ENCODE peak calls at places on chromosomes 13 and 19, in ten cellular contexts. R is HepG2, F is heart right ventricle, V is mesothelial cell of epicardium, N is K562, X is brain microvascular endothelial cell, I is upper lobe of left lung, B is fibroblast of mammary gland, J is dorsolateral prefrontal cortex, Z is transverse colon. P is an unnamed sample.
A peak's percentile ranks its signal among the peaks of the same experiment; 100 is the strongest.

GRCh38 chr19:50377051-50377441 is 789 bp downstream of the NR1H2 start:
- DNase-seq in R (peak; percentile 12), F (no peak), V (no peak), N (peak; percentile 64), X (no peak), I (peak; percentile 86), B (peak; percentile 17), J (no peak), Z (peak; percentile 55), P (no peak)

GRCh38 chr19:45900661-45901431 is 1.6 kb downstream of the MYPOP start:
- DNase-seq in R (no peak), F (no peak), V (no peak), N (no peak), X (no peak), I (no peak), B (no peak), J (no peak), Z (no peak), P (no peak)

GRCh38 chr13:31261241-31261640 is 61.5 kb downstream of the B3GLCT start:
- DNase-seq in R (no peak), F (no peak), V (no peak), N (no peak), X (no peak), I (no peak), B (no peak), J (no peak), Z (no peak), P (no peak)

GRCh38 chr13:28338742-28339141 is 156.2 kb downstream of the FLT1 start:
- DNase-seq in R (no peak), F (no peak), V (no peak), N (no peak), X (no peak), I (no peak), B (no peak), J (no peak), Z (no peak), P (no peak)

GRCh38 chr13:94454906-94455305 is 24.6 kb downstream of the DCT start:
- DNase-seq in R (no peak), F (no peak), V (no peak), N (no peak), X (no peak), I (no peak), B (peak; percentile 42), J (no peak), Z (no peak), P (no peak)

GRCh38 chr19:6476155-6476895 is 5.3 kb downstream of the DENND1C start:
- DNase-seq in R (peak; percentile 88), F (peak; percentile 44), V (peak; percentile 64), N (peak; percentile 79), X (peak; percentile 52), I (peak; percentile 94), B (peak; percentile 40), J (peak; percentile 71), Z (peak; percentile 94), P (no peak)

GRCh38 chr13:22175815-22176214 is 504.9 kb downstream of the FGF9 start:
- DNase-seq in R (no peak), F (no peak), V (no peak), N (peak; percentile 9), X (no peak), I (no peak), B (no peak), J (no peak), Z (no peak), P (no peak)

GRCh38 chr19:41839211-41839610 is 5.3 kb downstream of the LYPD4 start:
- DNase-seq in R (no peak), F (no peak), V (no peak), N (no peak), X (no peak), I (no peak), B (no peak), J (no peak), Z (no peak), P (no peak)

GRCh38 chr19:51627491-51628138 is 2.6 kb downstream of the SIGLEC5 start:
- DNase-seq in R (no peak), F (no peak), V (no peak), N (no peak), X (no peak), I (peak; percentile 45), B (no peak), J (no peak), Z (no peak), P (no peak)

GRCh38 chr13:107144432-107144831 is 576.5 kb upstream of the ARGLU1 start:
- DNase-seq in R (no peak), F (no peak), V (no peak), N (no peak), X (no peak), I (no peak), B (peak; percentile 5), J (no peak), Z (no peak), P (no peak)

GRCh38 chr13:33069365-33069764 is 53.1 kb downstream of the KL start:
- DNase-seq in R (no peak), F (no peak), V (no peak), N (peak; percentile 10), X (no peak), I (no peak), B (peak; percentile 42), J (no peak), Z (no peak), P (no peak)
- TF ChIP-seq CTCF in R (peak; percentile 29), F (peak; percentile 37), V (no peak), N (peak; percentile 35), X (no peak), I (no peak), B (peak; percentile 43), J (peak; percentile 23), Z (no peak), P (no peak)

DNA sequence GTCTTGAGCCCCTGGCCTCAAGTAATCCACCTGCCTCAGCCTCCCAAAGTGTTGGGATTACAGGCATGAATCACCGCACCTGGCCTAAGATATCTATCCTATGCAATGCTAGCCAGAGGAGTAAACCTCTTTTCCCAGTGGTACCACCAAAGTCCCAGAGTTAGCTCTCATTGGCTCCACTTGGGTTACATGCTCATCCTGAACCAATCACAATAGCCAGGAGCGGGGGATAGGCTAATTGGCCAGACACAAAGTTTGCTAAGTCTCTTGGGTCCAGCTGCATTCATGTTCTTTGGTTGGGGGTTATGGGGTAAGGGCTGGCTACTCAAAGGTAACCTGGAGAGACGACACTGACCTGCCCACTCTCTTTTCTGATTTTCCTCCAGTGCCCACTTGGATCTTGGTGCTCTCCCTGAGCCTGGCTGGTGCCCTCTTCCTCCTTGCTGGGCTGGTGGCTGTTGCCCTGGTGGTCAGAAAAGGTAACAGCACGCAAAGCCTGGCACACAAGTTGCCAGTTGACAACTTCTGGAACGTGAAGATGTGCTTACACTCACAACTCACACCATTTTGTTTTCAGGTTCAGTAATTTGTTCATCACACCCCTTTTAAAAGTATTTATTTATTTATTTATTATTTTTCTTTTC is 7.8 kb downstream of the C19orf38 start:
- DNase-seq in R (no peak), F (no peak), V (no peak), N (peak; percentile 10), X (no peak), I (no peak), B (no peak), J (no peak), Z (no peak), P (no peak)
- TF ChIP-seq CTCF in R (peak; percentile 33), F (peak; percentile 9), V (peak; percentile 72), N (peak; percentile 33), X (peak; percentile 73), I (peak; percentile 40), B (peak; percentile 49), J (no peak), Z (peak; percentile 48), P (peak; percentile 24)

GRCh38 chr13:23902975-23903905 is 5.9 kb upstream of the C1QTNF9B start:
- DNase-seq in R (no peak), F (peak; percentile 17), V (no peak), N (no peak), X (no peak), I (peak; percentile 85), B (no peak), J (no peak), Z (no peak), P (no peak)

GRCh38 chr13:23903906-23904280 is 6.6 kb upstream of the C1QTNF9B start:
- DNase-seq in R (no peak), F (no peak), V (no peak), N (no peak), X (no peak), I (no peak), B (no peak), J (no peak), Z (no peak), P (no peak)

GRCh38 chr13:23898101-23898500 is 799 bp upstream of the C1QTNF9B start:
- DNase-seq in R (no peak), F (no peak), V (no peak), N (no peak), X (no peak), I (no peak), B (peak; percentile 57), J (no peak), Z (peak; percentile 19), P (no peak)

GRCh38 chr13:23901365-23901764 is 4.1 kb upstream of the C1QTNF9B start:
- DNase-seq in R (no peak), F (no peak), V (no peak), N (no peak), X (peak; percentile 44), I (no peak), B (peak; percentile 11), J (no peak), Z (no peak), P (no peak)

GRCh38 chr13:23899555-23899954 is 2.3 kb upstream of the C1QTNF9B start:
- DNase-seq in R (peak; percentile 36), F (no peak), V (no peak), N (no peak), X (peak; percentile 64), I (no peak), B (peak; percentile 66), J (no peak), Z (no peak), P (no peak)
- TF ChIP-seq CTCF in R (peak; percentile 43), F (peak; percentile 39), V (peak; percentile 71), N (peak; percentile 63), X (peak; percentile 68), I (peak; percentile 55), B (peak; percentile 79), J (peak; percentile 72), Z (peak; percentile 9), P (peak; percentile 68)

GRCh38 chr19:39264306-39265290 is 3.6 kb upstream of the IFNL2 start:
- DNase-seq in R (no peak), F (no peak), V (peak; percentile 24), N (no peak), X (no peak), I (peak; percentile 85), B (no peak), J (no peak), Z (no peak), P (no peak)

GRCh38 chr19:39261704-39262103 is 6.5 kb upstream of the IFNL2 start:
- DNase-seq in R (no peak), F (no peak), V (no peak), N (no peak), X (no peak), I (no peak), B (no peak), J (no peak), Z (no peak), P (no peak)

GRCh38 chr19:39262496-39262895 is 5.7 kb upstream of the IFNL2 start:
- DNase-seq in R (no peak), F (no peak), V (no peak), N (no peak), X (no peak), I (no peak), B (no peak), J (no peak), Z (no peak), P (no peak)

GRCh38 chr19:39265321-39265916 is 2.8 kb upstream of the IFNL2 start:
- DNase-seq in R (no peak), F (no peak), V (no peak), N (peak; percentile 22), X (no peak), I (peak; percentile 76), B (no peak), J (no peak), Z (no peak), P (no peak)

GRCh38 chr19:39263912-39264305 is 4.3 kb upstream of the IFNL2 start:
- DNase-seq in R (no peak), F (no peak), V (no peak), N (no peak), X (no peak), I (peak; percentile 64), B (no peak), J (no peak), Z (no peak), P (no peak)
- TF ChIP-seq CTCF in R (peak; percentile 53), F (no peak), V (no peak), N (no peak), X (no peak), I (no peak), B (no peak), J (no peak), Z (no peak), P (no peak)

P was measured in D721Med.